ENCODE peak calls at places on chromosome 14, in eight cellular contexts. One of them, this sample, is unnamed.

GRCh38 chr14:93017898-93018297 is 94.9 kb downstream of the CHGA start:
- DNase-seq in RWPE1: no peak
- DNase-seq in T follicular helper cell: no peak
- DNase-seq in NCI-H2227 treated with DMSO at 0.1 percent for 48 hours: no peak
- DNase-seq in fibroblast of the aortic adventitia: no peak
- DNase-seq in EH: no peak
- DNase-seq in bronchial epithelial cell: no peak
- DNase-seq in HFF-Myc: no peak
- DNase-seq in this sample: no peak

GRCh38 chr14:92759679-92760523 is 11.5 kb upstream of the LGMN start:
- DNase-seq in RWPE1: no peak
- DNase-seq in T follicular helper cell: no peak
- DNase-seq in NCI-H2227 treated with DMSO at 0.1 percent for 48 hours: no peak
- DNase-seq in fibroblast of the aortic adventitia: no peak
- DNase-seq in EH: no peak
- DNase-seq in bronchial epithelial cell: no peak
- DNase-seq in HFF-Myc: no peak
- DNase-seq in this sample: no peak

GRCh38 chr14:105187935-105188524 is 6.9 kb upstream of the NUDT14 start:
- DNase-seq in RWPE1: no peak
- DNase-seq in T follicular helper cell: no peak
- DNase-seq in NCI-H2227 treated with DMSO at 0.1 percent for 48 hours: no peak
- DNase-seq in fibroblast of the aortic adventitia: no peak
- DNase-seq in EH: no peak
- DNase-seq in bronchial epithelial cell: no peak
- DNase-seq in HFF-Myc: no peak
- DNase-seq in this sample: no peak

GRCh38 chr14:70821581-70821915 is 12.2 kb upstream of the MAP3K9 start:
- DNase-seq in RWPE1: no peak
- DNase-seq in T follicular helper cell: no peak
- DNase-seq in NCI-H2227 treated with DMSO at 0.1 percent for 48 hours: no peak
- DNase-seq in fibroblast of the aortic adventitia: no peak
- DNase-seq in EH: no peak
- DNase-seq in bronchial epithelial cell: no peak
- DNase-seq in HFF-Myc: no peak
- DNase-seq in this sample: no peak

GRCh38 chr14:89926709-89927108 is 27.8 kb downstream of the EFCAB11 start:
- DNase-seq in RWPE1: peak; percentile 33
- DNase-seq in T follicular helper cell: no peak
- DNase-seq in NCI-H2227 treated with DMSO at 0.1 percent for 48 hours: no peak
- DNase-seq in fibroblast of the aortic adventitia: peak; percentile 57
- DNase-seq in EH: peak; percentile 36
- DNase-seq in bronchial epithelial cell: peak; percentile 72
- DNase-seq in HFF-Myc: no peak
- DNase-seq in this sample: peak; percentile 65

GRCh38 chr14:44657688-44658388 is 150.8 kb upstream of the FSCB start:
- DNase-seq in RWPE1: no peak
- DNase-seq in T follicular helper cell: no peak
- DNase-seq in NCI-H2227 treated with DMSO at 0.1 percent for 48 hours: no peak
- DNase-seq in fibroblast of the aortic adventitia: peak; percentile 67
- DNase-seq in EH: no peak
- DNase-seq in bronchial epithelial cell: peak; percentile 4
- DNase-seq in HFF-Myc: no peak
- DNase-seq in this sample: no peak

GRCh38 chr14:50479041-50479440 is 53.3 kb downstream of the MAP4K5 start:
- DNase-seq in RWPE1: no peak
- DNase-seq in T follicular helper cell: no peak
- DNase-seq in NCI-H2227 treated with DMSO at 0.1 percent for 48 hours: no peak
- DNase-seq in fibroblast of the aortic adventitia: no peak
- DNase-seq in EH: no peak
- DNase-seq in bronchial epithelial cell: no peak
- DNase-seq in HFF-Myc: no peak
- DNase-seq in this sample: no peak

GRCh38 chr14:102086346-102086971 is 385 bp downstream of the HSP90AA1 start:
- DNase-seq in RWPE1: no peak
- DNase-seq in T follicular helper cell: peak; percentile 53
- DNase-seq in NCI-H2227 treated with DMSO at 0.1 percent for 48 hours: peak; percentile 23
- DNase-seq in fibroblast of the aortic adventitia: peak; percentile 69
- DNase-seq in EH: peak; percentile 79
- DNase-seq in bronchial epithelial cell: peak; percentile 38
- DNase-seq in HFF-Myc: no peak
- DNase-seq in this sample: peak; percentile 88

GRCh38 chr14:77041837-77042557 is 13.5 kb upstream of the IRF2BPL start:
- DNase-seq in RWPE1: peak; percentile 26
- DNase-seq in T follicular helper cell: no peak
- DNase-seq in NCI-H2227 treated with DMSO at 0.1 percent for 48 hours: peak; percentile 47
- DNase-seq in fibroblast of the aortic adventitia: peak; percentile 98
- DNase-seq in EH: peak; percentile 94
- DNase-seq in bronchial epithelial cell: peak; percentile 86
- DNase-seq in HFF-Myc: no peak
- DNase-seq in this sample: peak; percentile 95

GRCh38 chr14:23086565-23086964 is 8.4 kb downstream of the ACIN1 start:
- DNase-seq in RWPE1: no peak
- DNase-seq in T follicular helper cell: no peak
- DNase-seq in NCI-H2227 treated with DMSO at 0.1 percent for 48 hours: no peak
- DNase-seq in fibroblast of the aortic adventitia: no peak
- DNase-seq in EH: no peak
- DNase-seq in bronchial epithelial cell: no peak
- DNase-seq in HFF-Myc: no peak
- DNase-seq in this sample: no peak

GRCh38 chr14:35821546-35822411 is 4.4 kb upstream of the BRMS1L start:
- DNase-seq in RWPE1: no peak
- DNase-seq in T follicular helper cell: no peak
- DNase-seq in NCI-H2227 treated with DMSO at 0.1 percent for 48 hours: peak; percentile 4
- DNase-seq in fibroblast of the aortic adventitia: peak; percentile 59
- DNase-seq in EH: peak; percentile 53
- DNase-seq in bronchial epithelial cell: peak; percentile 53
- DNase-seq in HFF-Myc: peak; percentile 21
- DNase-seq in this sample: peak; percentile 76

GRCh38 chr14:39717000-39717399 is 284.8 kb upstream of the FBXO33 start:
- DNase-seq in RWPE1: no peak
- DNase-seq in T follicular helper cell: no peak
- DNase-seq in NCI-H2227 treated with DMSO at 0.1 percent for 48 hours: peak; percentile 60
- DNase-seq in fibroblast of the aortic adventitia: no peak
- DNase-seq in EH: no peak
- DNase-seq in bronchial epithelial cell: no peak
- DNase-seq in HFF-Myc: no peak
- DNase-seq in this sample: no peak

GRCh38 chr14:68181395-68182326 is 362.1 kb downstream of the RAD51B start:
- DNase-seq in RWPE1: peak; percentile 24
- DNase-seq in T follicular helper cell: no peak
- DNase-seq in NCI-H2227 treated with DMSO at 0.1 percent for 48 hours: no peak
- DNase-seq in fibroblast of the aortic adventitia: peak; percentile 50
- DNase-seq in EH: peak; percentile 63
- DNase-seq in bronchial epithelial cell: peak; percentile 64
- DNase-seq in HFF-Myc: no peak
- DNase-seq in this sample: peak; percentile 65

GRCh38 chr14:105710119-105711057 is 184.0 kb downstream of the TMEM121 start:
- DNase-seq in RWPE1: no peak
- DNase-seq in T follicular helper cell: no peak
- DNase-seq in NCI-H2227 treated with DMSO at 0.1 percent for 48 hours: no peak
- DNase-seq in fibroblast of the aortic adventitia: no peak
- DNase-seq in EH: no peak
- DNase-seq in bronchial epithelial cell: no peak
- DNase-seq in HFF-Myc: no peak
- DNase-seq in this sample: no peak

GRCh38 chr14:61438860-61439765 is 117.7 kb downstream of the PRKCH start:
- DNase-seq in RWPE1: peak; percentile 44
- DNase-seq in T follicular helper cell: no peak
- DNase-seq in NCI-H2227 treated with DMSO at 0.1 percent for 48 hours: no peak
- DNase-seq in fibroblast of the aortic adventitia: peak; percentile 75
- DNase-seq in EH: peak; percentile 65
- DNase-seq in bronchial epithelial cell: peak; percentile 93
- DNase-seq in HFF-Myc: no peak
- DNase-seq in this sample: peak; percentile 64

GRCh38 chr14:84237881-84238280 is 1292.1 kb upstream of the FLRT2 start:
- DNase-seq in RWPE1: no peak
- DNase-seq in T follicular helper cell: no peak
- DNase-seq in NCI-H2227 treated with DMSO at 0.1 percent for 48 hours: no peak
- DNase-seq in fibroblast of the aortic adventitia: no peak
- DNase-seq in EH: no peak
- DNase-seq in bronchial epithelial cell: no peak
- DNase-seq in HFF-Myc: no peak
- DNase-seq in this sample: no peak

GRCh38 chr14:31717294-31718085 is 156.3 kb downstream of the NUBPL start:
- DNase-seq in RWPE1: peak; percentile 3
- DNase-seq in T follicular helper cell: no peak
- DNase-seq in NCI-H2227 treated with DMSO at 0.1 percent for 48 hours: no peak
- DNase-seq in fibroblast of the aortic adventitia: no peak
- DNase-seq in EH: no peak
- DNase-seq in bronchial epithelial cell: peak; percentile 35
- DNase-seq in HFF-Myc: no peak
- DNase-seq in this sample: no peak

GRCh38 chr14:76271371-76271770 is 104.6 kb upstream of the ESRRB start:
- DNase-seq in RWPE1: no peak
- DNase-seq in T follicular helper cell: no peak
- DNase-seq in NCI-H2227 treated with DMSO at 0.1 percent for 48 hours: no peak
- DNase-seq in fibroblast of the aortic adventitia: no peak
- DNase-seq in EH: no peak
- DNase-seq in bronchial epithelial cell: no peak
- DNase-seq in HFF-Myc: no peak
- DNase-seq in this sample: no peak

GRCh38 chr14:22478670-22479069 is 110.4 kb downstream of the DAD1 start:
- DNase-seq in RWPE1: no peak
- DNase-seq in T follicular helper cell: no peak
- DNase-seq in NCI-H2227 treated with DMSO at 0.1 percent for 48 hours: peak; percentile 12
- DNase-seq in fibroblast of the aortic adventitia: peak; percentile 46
- DNase-seq in EH: no peak
- DNase-seq in bronchial epithelial cell: no peak
- DNase-seq in HFF-Myc: no peak
- DNase-seq in this sample: no peak

GRCh38 chr14:98931911-98932310 is 340.1 kb downstream of the BCL11B start:
- DNase-seq in RWPE1: no peak
- DNase-seq in T follicular helper cell: peak; percentile 61
- DNase-seq in NCI-H2227 treated with DMSO at 0.1 percent for 48 hours: no peak
- DNase-seq in fibroblast of the aortic adventitia: no peak
- DNase-seq in EH: no peak
- DNase-seq in bronchial epithelial cell: no peak
- DNase-seq in HFF-Myc: no peak
- DNase-seq in this sample: no peak

GRCh38 chr14:23360496-23360895 is 4.5 kb downstream of the EFS start:
- DNase-seq in RWPE1: no peak
- DNase-seq in T follicular helper cell: no peak
- DNase-seq in NCI-H2227 treated with DMSO at 0.1 percent for 48 hours: no peak
- DNase-seq in fibroblast of the aortic adventitia: no peak
- DNase-seq in EH: no peak
- DNase-seq in bronchial epithelial cell: no peak
- DNase-seq in HFF-Myc: no peak
- DNase-seq in this sample: peak; percentile 30

GRCh38 chr14:34199585-34199984 is 248.7 kb upstream of the EGLN3 start:
- DNase-seq in RWPE1: no peak
- DNase-seq in T follicular helper cell: no peak
- DNase-seq in NCI-H2227 treated with DMSO at 0.1 percent for 48 hours: no peak
- DNase-seq in fibroblast of the aortic adventitia: peak; percentile 12
- DNase-seq in EH: peak; percentile 55
- DNase-seq in bronchial epithelial cell: peak; percentile 67
- DNase-seq in HFF-Myc: peak; percentile 95
- DNase-seq in this sample: peak; percentile 97

GRCh38 chr14:51370758-51371386 is 130.8 kb downstream of the TMX1 start:
- DNase-seq in RWPE1: no peak
- DNase-seq in T follicular helper cell: no peak
- DNase-seq in NCI-H2227 treated with DMSO at 0.1 percent for 48 hours: no peak
- DNase-seq in fibroblast of the aortic adventitia: peak; percentile 55
- DNase-seq in EH: peak; percentile 30
- DNase-seq in bronchial epithelial cell: no peak
- DNase-seq in HFF-Myc: no peak
- DNase-seq in this sample: peak; percentile 78

GRCh38 chr14:49106721-49107689 is 479.2 kb downstream of the RPS29 start:
- DNase-seq in RWPE1: no peak
- DNase-seq in T follicular helper cell: no peak
- DNase-seq in NCI-H2227 treated with DMSO at 0.1 percent for 48 hours: no peak
- DNase-seq in fibroblast of the aortic adventitia: no peak
- DNase-seq in EH: no peak
- DNase-seq in bronchial epithelial cell: no peak
- DNase-seq in HFF-Myc: no peak
- DNase-seq in this sample: peak; percentile 19

GRCh38 chr14:64117671-64118402 is 176.3 kb downstream of the ESR2 start:
- DNase-seq in RWPE1: peak; percentile 85
- DNase-seq in T follicular helper cell: no peak
- DNase-seq in NCI-H2227 treated with DMSO at 0.1 percent for 48 hours: no peak
- DNase-seq in fibroblast of the aortic adventitia: peak; percentile 88
- DNase-seq in EH: peak; percentile 72
- DNase-seq in bronchial epithelial cell: peak; percentile 98
- DNase-seq in HFF-Myc: no peak
- DNase-seq in this sample: peak; percentile 51

GRCh38 chr14:78254911-78255431 is 84.8 kb downstream of the NRXN3 start:
- DNase-seq in RWPE1: peak; percentile 50
- DNase-seq in T follicular helper cell: no peak
- DNase-seq in NCI-H2227 treated with DMSO at 0.1 percent for 48 hours: peak; percentile 29
- DNase-seq in fibroblast of the aortic adventitia: no peak
- DNase-seq in EH: peak; percentile 29
- DNase-seq in bronchial epithelial cell: peak; percentile 81
- DNase-seq in HFF-Myc: no peak
- DNase-seq in this sample: peak; percentile 88

GRCh38 chr14:52402812-52403526 is 88.9 kb downstream of the PTGER2 start:
- DNase-seq in RWPE1: no peak
- DNase-seq in T follicular helper cell: no peak
- DNase-seq in NCI-H2227 treated with DMSO at 0.1 percent for 48 hours: no peak
- DNase-seq in fibroblast of the aortic adventitia: peak; percentile 66
- DNase-seq in EH: peak; percentile 19
- DNase-seq in bronchial epithelial cell: peak; percentile 30
- DNase-seq in HFF-Myc: no peak
- DNase-seq in this sample: peak; percentile 36

GRCh38 chr14:104822821-104823615 is 22.1 kb downstream of the ZBTB42 start:
- DNase-seq in RWPE1: no peak
- DNase-seq in T follicular helper cell: no peak
- DNase-seq in NCI-H2227 treated with DMSO at 0.1 percent for 48 hours: no peak
- DNase-seq in fibroblast of the aortic adventitia: no peak
- DNase-seq in EH: no peak
- DNase-seq in bronchial epithelial cell: no peak
- DNase-seq in HFF-Myc: no peak
- DNase-seq in this sample: no peak

GRCh38 chr14:29465095-29465494 is 462.6 kb downstream of the PRKD1 start:
- DNase-seq in RWPE1: no peak
- DNase-seq in T follicular helper cell: no peak
- DNase-seq in NCI-H2227 treated with DMSO at 0.1 percent for 48 hours: no peak
- DNase-seq in fibroblast of the aortic adventitia: no peak
- DNase-seq in EH: no peak
- DNase-seq in bronchial epithelial cell: no peak
- DNase-seq in HFF-Myc: no peak
- DNase-seq in this sample: no peak